ENCODE peak calls at places on chromosomes 6 and 20, in five cellular contexts. H is breast epithelium, Z is psoas muscle, T is SK-N-MC, Q is uterus. D is an unnamed sample.

GRCh38 chr20:16607364-16608264 is 34.4 kb upstream of the KIF16B start:
- DNase-seq in H (no peak), Z (no peak), T (peak), Q (no peak), D (no peak)

GRCh38 chr20:5806457-5807263 is 56.5 kb downstream of the SHLD1 start:
- DNase-seq in H (no peak), Z (no peak), T (no peak), Q (no peak), D (no peak)

GRCh38 chr6:20569000-20569610 is 34.8 kb downstream of the CDKAL1 start:
- DNase-seq in H (no peak), Z (no peak), T (peak), Q (no peak), D (no peak)

GRCh38 chr20:45880988-45881788 is at the start of gene ZSWIM1:
- DNase-seq in H (peak), Z (peak), T (peak), Q (peak), D (peak)

GRCh38 chr6:7469696-7470095 is 71.8 kb upstream of the DSP start:
- DNase-seq in H (no peak), Z (no peak), T (no peak), Q (no peak), D (no peak)

GRCh38 chr20:37598611-37599342 is 71.1 kb upstream of the BLCAP start:
- DNase-seq in H (no peak), Z (no peak), T (no peak), Q (no peak), D (no peak)

GRCh38 chr6:45148278-45148677 is 179.9 kb upstream of the RUNX2 start:
- DNase-seq in H (no peak), Z (no peak), T (no peak), Q (no peak), D (no peak)

GRCh38 chr20:63966172-63966943 is 3.4 kb downstream of the ZNF512B start:
- DNase-seq in H (no peak), Z (peak), T (no peak), Q (peak), D (no peak)

GRCh38 chr6:43368517-43369160 is 808 bp downstream of the ZNF318 start:
- DNase-seq in H (no peak), Z (peak), T (no peak), Q (peak), D (peak)

GRCh38 chr6:14381225-14381887 is 263.8 kb downstream of the CD83 start:
- DNase-seq in H (no peak), Z (no peak), T (no peak), Q (no peak), D (no peak)

GRCh38 chr6:35071347-35071994 is 69.7 kb downstream of the TCP11 start:
- DNase-seq in H (no peak), Z (peak), T (no peak), Q (no peak), D (no peak)

GRCh38 chr20:11214281-11214680 is 540.5 kb upstream of the JAG1 start:
- DNase-seq in H (no peak), Z (no peak), T (no peak), Q (no peak), D (no peak)

GRCh38 chr6:163287626-163288025 is 126.9 kb upstream of the QKI start:
- DNase-seq in H (no peak), Z (no peak), T (no peak), Q (no peak), D (no peak)

GRCh38 chr6:9657994-9658393 is 756.9 kb downstream of the TFAP2A start:
- DNase-seq in H (no peak), Z (no peak), T (no peak), Q (no peak), D (no peak)
- H3K27ac ChIP-seq in H (no peak), Z (no peak), T (no peak), Q (no peak), D (no peak)

GRCh38 chr6:143698329-143698728 is 20.6 kb downstream of the PHACTR2 start:
- DNase-seq in H (no peak), Z (no peak), T (no peak), Q (no peak), D (no peak)
- H3K27ac ChIP-seq in H (no peak), Z (no peak), T (no peak), Q (peak), D (no peak)

GRCh38 chr20:19958243-19958642 is 58.9 kb upstream of the NAA20 start:
- DNase-seq in H (peak), Z (no peak), T (no peak), Q (no peak), D (no peak)

GRCh38 chr20:19958923-19959322 is 58.2 kb upstream of the NAA20 start:
- DNase-seq in H (no peak), Z (no peak), T (no peak), Q (no peak), D (no peak)

GRCh38 chr20:19960745-19961144 is 56.4 kb upstream of the NAA20 start:
- DNase-seq in H (no peak), Z (no peak), T (no peak), Q (no peak), D (no peak)

GRCh38 chr20:19962958-19963357 is 54.2 kb upstream of the NAA20 start:
- DNase-seq in H (no peak), Z (no peak), T (no peak), Q (no peak), D (no peak)

DNA sequence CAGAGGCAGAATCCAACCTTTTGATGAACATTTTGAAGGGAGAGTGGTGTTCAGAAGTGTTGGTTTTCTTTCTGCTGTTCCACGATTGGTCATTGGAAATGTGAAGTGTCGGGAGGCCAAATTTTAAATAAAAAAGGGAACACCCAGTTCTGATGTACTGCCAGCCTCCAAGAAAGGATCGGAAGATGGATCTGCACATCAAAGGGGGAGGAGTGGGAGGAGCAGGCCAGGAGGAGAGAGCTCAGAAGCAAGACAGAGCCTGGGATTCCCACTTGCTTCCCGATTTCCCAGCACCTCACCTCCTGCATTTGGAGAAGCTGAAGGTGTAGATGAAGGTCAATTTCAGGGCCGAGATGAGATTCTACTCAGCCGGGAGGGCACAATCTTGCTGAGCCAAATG is 55.9 kb upstream of the NAA20 start:
- DNase-seq in H (no peak), Z (no peak), T (no peak), Q (no peak), D (no peak)
- H3K27ac ChIP-seq in H (peak), Z (no peak), T (no peak), Q (peak), D (no peak)

DNA sequence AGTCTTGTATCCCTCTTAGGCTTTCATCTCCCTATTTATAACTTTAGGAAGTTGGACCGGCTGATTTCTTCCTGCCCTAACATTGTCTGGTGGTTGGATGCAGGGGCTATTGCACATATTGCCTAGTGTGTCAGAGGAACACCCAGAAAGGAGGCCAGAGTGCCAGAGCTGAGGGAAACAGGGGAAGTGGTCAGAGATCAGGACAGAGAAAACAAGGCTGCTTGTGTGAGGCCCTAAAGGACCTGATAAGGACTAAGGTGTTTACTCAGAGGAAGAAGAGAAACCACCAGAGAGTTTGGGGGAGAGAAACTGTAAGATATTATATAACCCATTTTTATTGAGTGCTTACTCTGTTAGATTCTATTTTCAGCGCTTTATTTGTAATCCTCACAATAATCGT is 53.9 kb upstream of the REV3L start:
- DNase-seq in H (no peak), Z (no peak), T (no peak), Q (no peak), D (peak)
- H3K27ac ChIP-seq in H (no peak), Z (peak), T (no peak), Q (peak), D (no peak)

GRCh38 chr6:152267967-152268845 is 369.0 kb downstream of the SYNE1 start:
- DNase-seq in H (no peak), Z (no peak), T (no peak), Q (no peak), D (no peak)
- H3K27ac ChIP-seq in H (no peak), Z (peak), T (no peak), Q (peak), D (peak)

DNA sequence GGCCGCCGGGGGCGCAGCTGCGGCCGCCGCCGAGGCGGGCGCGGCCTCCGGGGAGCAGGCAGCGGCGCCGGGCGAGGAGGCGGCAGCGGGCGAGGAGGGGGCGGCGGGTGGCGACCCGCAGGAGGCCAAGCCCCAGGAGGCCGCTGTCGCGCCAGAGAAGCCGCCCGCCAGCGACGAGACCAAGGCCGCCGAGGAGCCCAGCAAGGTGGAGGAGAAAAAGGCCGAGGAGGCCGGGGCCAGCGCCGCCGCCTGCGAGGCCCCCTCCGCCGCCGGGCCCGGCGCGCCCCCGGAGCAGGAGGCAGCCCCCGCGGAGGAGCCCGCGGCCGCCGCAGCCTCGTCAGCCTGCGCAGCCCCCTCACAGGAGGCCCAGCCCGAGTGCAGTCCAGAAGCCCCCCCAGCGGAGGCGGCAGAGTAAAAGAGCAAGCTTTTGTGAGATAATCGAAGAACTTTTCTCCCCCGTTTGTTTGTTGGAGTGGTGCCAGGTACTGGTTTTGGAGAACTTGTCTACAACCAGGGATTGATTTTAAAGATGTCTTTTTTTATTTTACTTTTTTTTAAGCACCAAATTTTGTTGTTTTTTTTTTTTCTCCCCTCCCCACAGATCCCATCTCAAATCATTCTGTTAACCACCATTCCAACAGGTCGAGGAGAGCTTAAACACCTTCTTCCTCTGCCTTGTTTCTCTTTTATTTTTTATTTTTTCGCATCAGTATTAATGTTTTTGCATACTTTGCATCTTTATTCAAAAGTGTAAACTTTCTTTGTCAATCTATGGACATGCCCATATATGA is 3.2 kb downstream of the MARCKS start:
- DNase-seq in H (peak), Z (peak), T (no peak), Q (peak), D (no peak)
- H3K27ac ChIP-seq in H (peak), Z (peak), T (no peak), Q (peak), D (peak)

DNA sequence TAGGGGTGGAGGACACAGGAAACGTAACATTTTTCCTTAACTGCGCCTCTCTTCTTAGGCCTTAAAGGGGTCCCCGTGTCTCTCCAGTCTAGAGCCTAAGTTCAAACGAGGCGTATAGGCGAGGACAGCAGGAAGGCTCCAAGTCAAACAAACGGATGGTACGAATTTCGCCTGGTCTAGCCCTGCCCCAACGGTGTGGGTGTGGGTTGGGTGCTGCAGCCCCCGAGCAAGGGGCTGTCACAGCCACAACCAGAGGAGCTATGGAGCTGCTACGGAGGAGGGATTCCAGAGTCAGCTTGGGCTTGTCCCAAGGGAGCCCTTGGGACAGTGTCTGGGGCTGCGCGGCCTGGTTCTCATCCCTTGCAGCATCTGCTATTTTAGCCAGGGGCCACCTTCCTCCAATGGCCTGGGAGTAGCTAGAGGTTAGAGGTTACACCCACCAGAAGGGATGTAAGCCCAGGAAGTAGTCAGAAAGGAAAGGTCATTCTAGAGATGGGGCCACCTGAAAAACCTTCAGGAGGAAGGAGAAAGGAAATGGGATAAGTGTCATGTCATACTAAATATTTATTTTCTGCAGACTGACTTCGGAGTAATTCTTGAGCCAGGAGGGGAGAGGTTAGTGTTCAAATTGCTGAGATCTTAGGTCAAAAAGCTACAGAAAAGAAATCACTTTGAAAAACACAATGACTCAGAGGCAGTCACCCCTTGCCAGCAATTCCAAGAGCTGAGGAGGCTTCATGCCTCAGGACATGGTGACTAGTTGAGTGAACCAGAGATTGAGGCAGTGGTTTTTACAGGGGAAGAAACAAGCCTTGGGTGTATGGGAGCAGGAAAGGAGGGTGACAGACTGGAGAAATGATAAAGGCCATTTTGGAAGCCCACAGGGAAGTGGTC is 21.7 kb downstream of the VPS52 start:
- DNase-seq in H (no peak), Z (peak), T (no peak), Q (peak), D (peak)
- H3K27ac ChIP-seq in H (peak), Z (peak), T (peak), Q (peak), D (peak)

GRCh38 chr6:42260972-42261371 is 43.3 kb upstream of the MRPS10 start:
- DNase-seq in H (no peak), Z (peak), T (no peak), Q (peak), D (no peak)

GRCh38 chr6:42260424-42260888 is 42.8 kb upstream of the MRPS10 start:
- DNase-seq in H (no peak), Z (peak), T (no peak), Q (peak), D (no peak)

GRCh38 chr6:42257614-42258013 is 40.0 kb upstream of the MRPS10 start:
- DNase-seq in H (no peak), Z (no peak), T (no peak), Q (no peak), D (no peak)

GRCh38 chr6:42259286-42259685 is 41.6 kb upstream of the MRPS10 start:
- DNase-seq in H (no peak), Z (peak), T (no peak), Q (no peak), D (no peak)

DNA sequence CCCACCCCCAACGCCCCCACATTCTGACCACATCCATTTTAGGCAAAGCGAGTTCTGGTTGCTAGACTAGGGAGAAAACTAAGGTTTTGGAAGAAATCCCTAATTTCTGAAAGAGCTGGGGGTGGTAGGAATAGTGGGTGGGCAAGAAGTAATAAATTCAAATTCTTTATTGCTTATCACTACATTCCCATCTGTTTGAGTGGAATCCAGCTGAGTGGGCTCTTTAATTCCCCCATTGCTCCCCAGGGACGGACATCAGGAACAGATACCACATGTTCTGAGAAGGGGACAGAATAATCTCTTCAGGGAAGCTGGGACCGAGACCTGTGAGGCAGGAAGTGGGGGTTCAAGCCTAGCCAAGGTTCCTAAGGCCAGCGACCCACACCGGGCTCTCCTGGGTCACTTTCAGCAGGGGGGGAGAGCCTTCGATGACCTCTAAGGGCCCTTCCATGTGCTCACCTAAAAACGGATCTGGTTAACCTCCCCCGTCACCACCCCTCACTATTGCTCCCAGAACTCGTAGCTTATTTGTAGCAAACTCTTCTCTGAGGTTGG is 42.3 kb upstream of the MRPS10 start:
- DNase-seq in H (no peak), Z (no peak), T (peak), Q (peak), D (no peak)
- H3K27ac ChIP-seq in H (peak), Z (no peak), T (no peak), Q (peak), D (no peak)

GRCh38 chr6:158867381-158868121 is 48.4 kb upstream of the EZR start:
- DNase-seq in H (no peak), Z (no peak), T (no peak), Q (no peak), D (no peak)
- H3K27ac ChIP-seq in H (no peak), Z (no peak), T (no peak), Q (no peak), D (peak)

D was measured in lung.